ENCODE peak calls at places on chromosomes 11 and 22, in eight cellular contexts. One of them, this sample, is unnamed.

GRCh38 chr22:37303821-37304274 is 21.5 kb downstream of the CYTH4 start:
- DNase-seq in GM23338: no peak
- DNase-seq in CD8-positive, alpha-beta T cell: no peak
- DNase-seq in esophagus muscularis mucosa: no peak
- DNase-seq in MM.1S: no peak
- DNase-seq in CD4-positive, CD25-positive, alpha-beta regulatory T cell: no peak
- DNase-seq in A549: peak
- DNase-seq in SJSA1: peak
- DNase-seq in this sample: no peak

GRCh38 chr11:126790550-126790981 is 210.0 kb downstream of the KIRREL3 start:
- DNase-seq in GM23338: peak
- DNase-seq in CD8-positive, alpha-beta T cell: no peak
- DNase-seq in esophagus muscularis mucosa: no peak
- DNase-seq in MM.1S: no peak
- DNase-seq in CD4-positive, CD25-positive, alpha-beta regulatory T cell: no peak
- DNase-seq in A549: peak
- DNase-seq in SJSA1: peak
- DNase-seq in this sample: no peak

GRCh38 chr11:76686261-76687079 is 15.9 kb upstream of the LRRC32 start:
- DNase-seq in GM23338: peak
- DNase-seq in CD8-positive, alpha-beta T cell: no peak
- DNase-seq in esophagus muscularis mucosa: no peak
- DNase-seq in MM.1S: no peak
- DNase-seq in CD4-positive, CD25-positive, alpha-beta regulatory T cell: no peak
- DNase-seq in A549: no peak
- DNase-seq in SJSA1: no peak
- DNase-seq in this sample: no peak

GRCh38 chr11:94934362-94934761 is 39.0 kb downstream of the CWC15 start:
- DNase-seq in GM23338: peak
- DNase-seq in CD8-positive, alpha-beta T cell: no peak
- DNase-seq in esophagus muscularis mucosa: no peak
- DNase-seq in MM.1S: no peak
- DNase-seq in CD4-positive, CD25-positive, alpha-beta regulatory T cell: no peak
- DNase-seq in A549: no peak
- DNase-seq in SJSA1: no peak
- DNase-seq in this sample: no peak

GRCh38 chr22:25097006-25097405 is 102.7 kb upstream of the CRYBB3 start:
- DNase-seq in GM23338: no peak
- DNase-seq in CD8-positive, alpha-beta T cell: no peak
- DNase-seq in esophagus muscularis mucosa: no peak
- DNase-seq in MM.1S: no peak
- DNase-seq in CD4-positive, CD25-positive, alpha-beta regulatory T cell: no peak
- DNase-seq in A549: no peak
- DNase-seq in SJSA1: no peak
- DNase-seq in this sample: no peak

GRCh38 chr11:110497204-110497987 is 67.6 kb downstream of the FDX1 start:
- DNase-seq in GM23338: no peak
- DNase-seq in CD8-positive, alpha-beta T cell: no peak
- DNase-seq in esophagus muscularis mucosa: peak
- DNase-seq in MM.1S: no peak
- DNase-seq in CD4-positive, CD25-positive, alpha-beta regulatory T cell: no peak
- DNase-seq in A549: no peak
- DNase-seq in SJSA1: no peak
- DNase-seq in this sample: no peak

GRCh38 chr11:19164230-19164855 is 37.4 kb downstream of the CSRP3 start:
- DNase-seq in GM23338: no peak
- DNase-seq in CD8-positive, alpha-beta T cell: no peak
- DNase-seq in esophagus muscularis mucosa: no peak
- DNase-seq in MM.1S: no peak
- DNase-seq in CD4-positive, CD25-positive, alpha-beta regulatory T cell: no peak
- DNase-seq in A549: no peak
- DNase-seq in SJSA1: no peak
- DNase-seq in this sample: no peak

GRCh38 chr11:94870422-94870821 is 102.3 kb downstream of the AMOTL1 start:
- DNase-seq in GM23338: no peak
- DNase-seq in CD8-positive, alpha-beta T cell: no peak
- DNase-seq in esophagus muscularis mucosa: peak
- DNase-seq in MM.1S: no peak
- DNase-seq in CD4-positive, CD25-positive, alpha-beta regulatory T cell: no peak
- DNase-seq in A549: no peak
- DNase-seq in SJSA1: no peak
- DNase-seq in this sample: no peak

GRCh38 chr22:43345761-43346261 is 2.6 kb upstream of the SCUBE1 start:
- DNase-seq in GM23338: no peak
- DNase-seq in CD8-positive, alpha-beta T cell: no peak
- DNase-seq in esophagus muscularis mucosa: no peak
- DNase-seq in MM.1S: no peak
- DNase-seq in CD4-positive, CD25-positive, alpha-beta regulatory T cell: no peak
- DNase-seq in A549: peak
- DNase-seq in SJSA1: no peak
- DNase-seq in this sample: no peak

GRCh38 chr22:31944700-31945477 is 554 bp downstream of the YWHAH start:
- DNase-seq in GM23338: peak
- DNase-seq in CD8-positive, alpha-beta T cell: no peak
- DNase-seq in esophagus muscularis mucosa: no peak
- DNase-seq in MM.1S: peak
- DNase-seq in CD4-positive, CD25-positive, alpha-beta regulatory T cell: peak
- DNase-seq in A549: no peak
- DNase-seq in SJSA1: peak
- DNase-seq in this sample: peak

GRCh38 chr11:130145328-130145812 is 14.2 kb upstream of the ST14 start:
- DNase-seq in GM23338: no peak
- DNase-seq in CD8-positive, alpha-beta T cell: no peak
- DNase-seq in esophagus muscularis mucosa: no peak
- DNase-seq in MM.1S: no peak
- DNase-seq in CD4-positive, CD25-positive, alpha-beta regulatory T cell: no peak
- DNase-seq in A549: no peak
- DNase-seq in SJSA1: no peak
- DNase-seq in this sample: no peak

GRCh38 chr11:67996622-67997459 is 7.1 kb downstream of the UNC93B1 start:
- DNase-seq in GM23338: peak
- DNase-seq in CD8-positive, alpha-beta T cell: no peak
- DNase-seq in esophagus muscularis mucosa: no peak
- DNase-seq in MM.1S: peak
- DNase-seq in CD4-positive, CD25-positive, alpha-beta regulatory T cell: no peak
- DNase-seq in A549: peak
- DNase-seq in SJSA1: peak
- DNase-seq in this sample: peak

GRCh38 chr11:100687630-100688395 is 725 bp downstream of the ARHGAP42 start:
- DNase-seq in GM23338: peak
- DNase-seq in CD8-positive, alpha-beta T cell: no peak
- DNase-seq in esophagus muscularis mucosa: peak
- DNase-seq in MM.1S: peak
- DNase-seq in CD4-positive, CD25-positive, alpha-beta regulatory T cell: no peak
- DNase-seq in A549: peak
- DNase-seq in SJSA1: peak
- DNase-seq in this sample: no peak

GRCh38 chr11:27116684-27117083 is 76.1 kb downstream of the BBOX1 start:
- DNase-seq in GM23338: no peak
- DNase-seq in CD8-positive, alpha-beta T cell: no peak
- DNase-seq in esophagus muscularis mucosa: no peak
- DNase-seq in MM.1S: no peak
- DNase-seq in CD4-positive, CD25-positive, alpha-beta regulatory T cell: no peak
- DNase-seq in A549: no peak
- DNase-seq in SJSA1: no peak
- DNase-seq in this sample: no peak

GRCh38 chr11:83613767-83614121 is 327.6 kb upstream of the CCDC90B start:
- DNase-seq in GM23338: no peak
- DNase-seq in CD8-positive, alpha-beta T cell: no peak
- DNase-seq in esophagus muscularis mucosa: no peak
- DNase-seq in MM.1S: no peak
- DNase-seq in CD4-positive, CD25-positive, alpha-beta regulatory T cell: no peak
- DNase-seq in A549: no peak
- DNase-seq in SJSA1: no peak
- DNase-seq in this sample: no peak
- H3K27ac ChIP-seq in GM23338: no peak
- H3K27ac ChIP-seq in CD8-positive, alpha-beta T cell: no peak
- H3K27ac ChIP-seq in esophagus muscularis mucosa: no peak
- H3K27ac ChIP-seq in MM.1S: no peak
- H3K27ac ChIP-seq in CD4-positive, CD25-positive, alpha-beta regulatory T cell: no peak
- H3K27ac ChIP-seq in A549: no peak
- H3K27ac ChIP-seq in SJSA1: no peak
- H3K27ac ChIP-seq in this sample: no peak

GRCh38 chr11:125263268-125263790 is 98.8 kb downstream of the PKNOX2 start:
- DNase-seq in GM23338: peak
- DNase-seq in CD8-positive, alpha-beta T cell: no peak
- DNase-seq in esophagus muscularis mucosa: no peak
- DNase-seq in MM.1S: no peak
- DNase-seq in CD4-positive, CD25-positive, alpha-beta regulatory T cell: no peak
- DNase-seq in A549: no peak
- DNase-seq in SJSA1: peak
- DNase-seq in this sample: no peak
- H3K27ac ChIP-seq in GM23338: no peak
- H3K27ac ChIP-seq in CD8-positive, alpha-beta T cell: no peak
- H3K27ac ChIP-seq in esophagus muscularis mucosa: peak
- H3K27ac ChIP-seq in MM.1S: no peak
- H3K27ac ChIP-seq in CD4-positive, CD25-positive, alpha-beta regulatory T cell: no peak
- H3K27ac ChIP-seq in A549: no peak
- H3K27ac ChIP-seq in SJSA1: no peak
- H3K27ac ChIP-seq in this sample: no peak

GRCh38 chr22:39238124-39238466 is 6.7 kb downstream of the PDGFB start:
- DNase-seq in GM23338: no peak
- DNase-seq in CD8-positive, alpha-beta T cell: no peak
- DNase-seq in esophagus muscularis mucosa: no peak
- DNase-seq in MM.1S: no peak
- DNase-seq in CD4-positive, CD25-positive, alpha-beta regulatory T cell: no peak
- DNase-seq in A549: no peak
- DNase-seq in SJSA1: no peak
- DNase-seq in this sample: no peak

GRCh38 chr22:39238966-39239510 is 5.7 kb downstream of the PDGFB start:
- DNase-seq in GM23338: no peak
- DNase-seq in CD8-positive, alpha-beta T cell: no peak
- DNase-seq in esophagus muscularis mucosa: no peak
- DNase-seq in MM.1S: no peak
- DNase-seq in CD4-positive, CD25-positive, alpha-beta regulatory T cell: no peak
- DNase-seq in A549: no peak
- DNase-seq in SJSA1: no peak
- DNase-seq in this sample: no peak

GRCh38 chr22:39237276-39238123 is 7.3 kb downstream of the PDGFB start:
- DNase-seq in GM23338: no peak
- DNase-seq in CD8-positive, alpha-beta T cell: no peak
- DNase-seq in esophagus muscularis mucosa: no peak
- DNase-seq in MM.1S: no peak
- DNase-seq in CD4-positive, CD25-positive, alpha-beta regulatory T cell: no peak
- DNase-seq in A549: no peak
- DNase-seq in SJSA1: no peak
- DNase-seq in this sample: no peak

GRCh38 chr22:39239561-39240423 is 5.0 kb downstream of the PDGFB start:
- DNase-seq in GM23338: no peak
- DNase-seq in CD8-positive, alpha-beta T cell: no peak
- DNase-seq in esophagus muscularis mucosa: no peak
- DNase-seq in MM.1S: peak
- DNase-seq in CD4-positive, CD25-positive, alpha-beta regulatory T cell: no peak
- DNase-seq in A549: no peak
- DNase-seq in SJSA1: no peak
- DNase-seq in this sample: no peak

GRCh38 chr22:39238561-39238960 is 6.2 kb downstream of the PDGFB start:
- DNase-seq in GM23338: no peak
- DNase-seq in CD8-positive, alpha-beta T cell: no peak
- DNase-seq in esophagus muscularis mucosa: no peak
- DNase-seq in MM.1S: no peak
- DNase-seq in CD4-positive, CD25-positive, alpha-beta regulatory T cell: no peak
- DNase-seq in A549: no peak
- DNase-seq in SJSA1: no peak
- DNase-seq in this sample: no peak
- H3K27ac ChIP-seq in GM23338: no peak
- H3K27ac ChIP-seq in CD8-positive, alpha-beta T cell: no peak
- H3K27ac ChIP-seq in esophagus muscularis mucosa: peak
- H3K27ac ChIP-seq in MM.1S: no peak
- H3K27ac ChIP-seq in CD4-positive, CD25-positive, alpha-beta regulatory T cell: no peak
- H3K27ac ChIP-seq in A549: no peak
- H3K27ac ChIP-seq in SJSA1: no peak
- H3K27ac ChIP-seq in this sample: no peak

GRCh38 chr22:41845380-41846267 is 12.7 kb downstream of the SREBF2 start:
- DNase-seq in GM23338: no peak
- DNase-seq in CD8-positive, alpha-beta T cell: no peak
- DNase-seq in esophagus muscularis mucosa: no peak
- DNase-seq in MM.1S: no peak
- DNase-seq in CD4-positive, CD25-positive, alpha-beta regulatory T cell: no peak
- DNase-seq in A549: no peak
- DNase-seq in SJSA1: no peak
- DNase-seq in this sample: no peak
- H3K27ac ChIP-seq in GM23338: peak
- H3K27ac ChIP-seq in CD8-positive, alpha-beta T cell: no peak
- H3K27ac ChIP-seq in esophagus muscularis mucosa: no peak
- H3K27ac ChIP-seq in MM.1S: no peak
- H3K27ac ChIP-seq in CD4-positive, CD25-positive, alpha-beta regulatory T cell: no peak
- H3K27ac ChIP-seq in A549: no peak
- H3K27ac ChIP-seq in SJSA1: no peak
- H3K27ac ChIP-seq in this sample: no peak

DNA sequence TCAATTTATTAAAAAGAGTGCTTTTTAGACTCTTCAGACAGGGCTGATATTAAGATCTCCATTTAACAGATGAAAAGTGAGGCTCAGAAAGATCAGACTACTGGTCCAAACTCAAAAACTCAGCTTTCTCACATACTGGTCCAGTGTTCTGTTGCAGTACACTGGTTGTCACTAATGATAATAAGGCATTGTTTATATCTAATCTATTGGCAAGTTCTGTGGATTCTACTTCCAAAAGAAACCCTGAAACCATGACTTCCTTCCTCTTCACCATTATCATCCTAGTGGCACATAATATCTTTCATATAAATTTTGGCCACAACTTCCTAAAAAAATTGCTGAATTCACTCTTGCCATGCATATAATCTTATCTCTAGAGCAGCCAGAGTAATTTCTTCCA is 36.9 kb downstream of the F2 start:
- DNase-seq in GM23338: no peak
- DNase-seq in CD8-positive, alpha-beta T cell: no peak
- DNase-seq in esophagus muscularis mucosa: no peak
- DNase-seq in MM.1S: no peak
- DNase-seq in CD4-positive, CD25-positive, alpha-beta regulatory T cell: no peak
- DNase-seq in A549: no peak
- DNase-seq in SJSA1: no peak
- DNase-seq in this sample: no peak
- H3K27ac ChIP-seq in GM23338: no peak
- H3K27ac ChIP-seq in CD8-positive, alpha-beta T cell: no peak
- H3K27ac ChIP-seq in esophagus muscularis mucosa: no peak
- H3K27ac ChIP-seq in MM.1S: no peak
- H3K27ac ChIP-seq in CD4-positive, CD25-positive, alpha-beta regulatory T cell: no peak
- H3K27ac ChIP-seq in A549: no peak
- H3K27ac ChIP-seq in SJSA1: no peak
- H3K27ac ChIP-seq in this sample: no peak

This sample was measured in CD8-positive, alpha-beta memory T cell.